ENCODE peak calls at places on chromosome 18, in seven cellular contexts. One of them, this sample, is unnamed.

GRCh38 chr18:8011906-8012305 is 444.8 kb downstream of the PTPRM start:
- DNase-seq in GM12865: no peak
- DNase-seq in fibroblast of lung: no peak
- DNase-seq in dorsolateral prefrontal cortex: no peak
- DNase-seq in heart right ventricle: no peak
- DNase-seq in body of pancreas: no peak
- DNase-seq in aorta: no peak
- DNase-seq in this sample: no peak

GRCh38 chr18:59923539-59924196 is 23.9 kb downstream of the PMAIP1 start:
- DNase-seq in GM12865: peak
- DNase-seq in fibroblast of lung: no peak
- DNase-seq in dorsolateral prefrontal cortex: no peak
- DNase-seq in heart right ventricle: no peak
- DNase-seq in body of pancreas: no peak
- DNase-seq in aorta: no peak
- DNase-seq in this sample: no peak

GRCh38 chr18:62044490-62045000 is 142.3 kb downstream of the PIGN start:
- DNase-seq in GM12865: no peak
- DNase-seq in fibroblast of lung: peak
- DNase-seq in dorsolateral prefrontal cortex: no peak
- DNase-seq in heart right ventricle: no peak
- DNase-seq in body of pancreas: no peak
- DNase-seq in aorta: no peak
- DNase-seq in this sample: no peak

GRCh38 chr18:78603102-78603501 is 376.5 kb upstream of the SALL3 start:
- DNase-seq in GM12865: no peak
- DNase-seq in fibroblast of lung: no peak
- DNase-seq in dorsolateral prefrontal cortex: no peak
- DNase-seq in heart right ventricle: no peak
- DNase-seq in body of pancreas: no peak
- DNase-seq in aorta: no peak
- DNase-seq in this sample: no peak

GRCh38 chr18:2823202-2823601 is 23.6 kb upstream of the EMILIN2 start:
- DNase-seq in GM12865: no peak
- DNase-seq in fibroblast of lung: no peak
- DNase-seq in dorsolateral prefrontal cortex: no peak
- DNase-seq in heart right ventricle: no peak
- DNase-seq in body of pancreas: no peak
- DNase-seq in aorta: no peak
- DNase-seq in this sample: no peak

GRCh38 chr18:78928076-78928475 is 51.5 kb upstream of the SALL3 start:
- DNase-seq in GM12865: no peak
- DNase-seq in fibroblast of lung: no peak
- DNase-seq in dorsolateral prefrontal cortex: no peak
- DNase-seq in heart right ventricle: no peak
- DNase-seq in body of pancreas: no peak
- DNase-seq in aorta: no peak
- DNase-seq in this sample: no peak

GRCh38 chr18:40004246-40004645 is 1950.8 kb upstream of the PIK3C3 start:
- DNase-seq in GM12865: no peak
- DNase-seq in fibroblast of lung: no peak
- DNase-seq in dorsolateral prefrontal cortex: no peak
- DNase-seq in heart right ventricle: no peak
- DNase-seq in body of pancreas: no peak
- DNase-seq in aorta: no peak
- DNase-seq in this sample: no peak

GRCh38 chr18:77061291-77061945 is 71.2 kb downstream of the MBP start:
- DNase-seq in GM12865: peak
- DNase-seq in fibroblast of lung: peak
- DNase-seq in dorsolateral prefrontal cortex: no peak
- DNase-seq in heart right ventricle: no peak
- DNase-seq in body of pancreas: no peak
- DNase-seq in aorta: no peak
- DNase-seq in this sample: peak

GRCh38 chr18:80246656-80247402 is 485 bp downstream of the PARD6G start:
- DNase-seq in GM12865: no peak
- DNase-seq in fibroblast of lung: peak
- DNase-seq in dorsolateral prefrontal cortex: no peak
- DNase-seq in heart right ventricle: peak
- DNase-seq in body of pancreas: peak
- DNase-seq in aorta: no peak
- DNase-seq in this sample: no peak

GRCh38 chr18:52409732-52410131 is 69.7 kb downstream of the DCC start:
- DNase-seq in GM12865: peak
- DNase-seq in fibroblast of lung: no peak
- DNase-seq in dorsolateral prefrontal cortex: no peak
- DNase-seq in heart right ventricle: no peak
- DNase-seq in body of pancreas: no peak
- DNase-seq in aorta: no peak
- DNase-seq in this sample: no peak

GRCh38 chr18:13427354-13427753 is 208.8 kb downstream of the LDLRAD4 start:
- DNase-seq in GM12865: no peak
- DNase-seq in fibroblast of lung: no peak
- DNase-seq in dorsolateral prefrontal cortex: no peak
- DNase-seq in heart right ventricle: no peak
- DNase-seq in body of pancreas: no peak
- DNase-seq in aorta: no peak
- DNase-seq in this sample: no peak

GRCh38 chr18:8426401-8426800 is 182.8 kb upstream of the RAB12 start:
- DNase-seq in GM12865: peak
- DNase-seq in fibroblast of lung: no peak
- DNase-seq in dorsolateral prefrontal cortex: no peak
- DNase-seq in heart right ventricle: no peak
- DNase-seq in body of pancreas: no peak
- DNase-seq in aorta: no peak
- DNase-seq in this sample: no peak

GRCh38 chr18:62523631-62524442 is 1.0 kb downstream of the ZCCHC2 start:
- DNase-seq in GM12865: peak
- DNase-seq in fibroblast of lung: peak
- DNase-seq in dorsolateral prefrontal cortex: peak
- DNase-seq in heart right ventricle: peak
- DNase-seq in body of pancreas: peak
- DNase-seq in aorta: peak
- DNase-seq in this sample: no peak

GRCh38 chr18:64164883-64165282 is 16.0 kb upstream of the LINC00305 start:
- DNase-seq in GM12865: no peak
- DNase-seq in fibroblast of lung: no peak
- DNase-seq in dorsolateral prefrontal cortex: no peak
- DNase-seq in heart right ventricle: no peak
- DNase-seq in body of pancreas: no peak
- DNase-seq in aorta: no peak
- DNase-seq in this sample: no peak

GRCh38 chr18:26649193-26649543 is 100.8 kb upstream of the KCTD1 start:
- DNase-seq in GM12865: no peak
- DNase-seq in fibroblast of lung: no peak
- DNase-seq in dorsolateral prefrontal cortex: no peak
- DNase-seq in heart right ventricle: no peak
- DNase-seq in body of pancreas: no peak
- DNase-seq in aorta: no peak
- DNase-seq in this sample: no peak

GRCh38 chr18:39604836-39605235 is 2039.2 kb upstream of the CELF4 start:
- DNase-seq in GM12865: no peak
- DNase-seq in fibroblast of lung: peak
- DNase-seq in dorsolateral prefrontal cortex: no peak
- DNase-seq in heart right ventricle: no peak
- DNase-seq in body of pancreas: no peak
- DNase-seq in aorta: no peak
- DNase-seq in this sample: no peak

GRCh38 chr18:22601481-22601880 is 183.8 kb upstream of the CTAGE1 start:
- DNase-seq in GM12865: no peak
- DNase-seq in fibroblast of lung: no peak
- DNase-seq in dorsolateral prefrontal cortex: no peak
- DNase-seq in heart right ventricle: no peak
- DNase-seq in body of pancreas: no peak
- DNase-seq in aorta: no peak
- DNase-seq in this sample: no peak

GRCh38 chr18:46276736-46277135 is 172.6 kb downstream of the HAUS1 start:
- DNase-seq in GM12865: no peak
- DNase-seq in fibroblast of lung: no peak
- DNase-seq in dorsolateral prefrontal cortex: no peak
- DNase-seq in heart right ventricle: no peak
- DNase-seq in body of pancreas: no peak
- DNase-seq in aorta: no peak
- DNase-seq in this sample: no peak

GRCh38 chr18:23284629-23285028 is 149.3 kb downstream of the CABLES1 start:
- DNase-seq in GM12865: no peak
- DNase-seq in fibroblast of lung: no peak
- DNase-seq in dorsolateral prefrontal cortex: no peak
- DNase-seq in heart right ventricle: no peak
- DNase-seq in body of pancreas: no peak
- DNase-seq in aorta: no peak
- DNase-seq in this sample: no peak

GRCh38 chr18:63963610-63964256 is 6.1 kb upstream of the SERPINB8 start:
- DNase-seq in GM12865: peak
- DNase-seq in fibroblast of lung: peak
- DNase-seq in dorsolateral prefrontal cortex: peak
- DNase-seq in heart right ventricle: no peak
- DNase-seq in body of pancreas: peak
- DNase-seq in aorta: no peak
- DNase-seq in this sample: peak

GRCh38 chr18:24731158-24731557 is 270.7 kb downstream of the HRH4 start:
- DNase-seq in GM12865: peak
- DNase-seq in fibroblast of lung: no peak
- DNase-seq in dorsolateral prefrontal cortex: no peak
- DNase-seq in heart right ventricle: no peak
- DNase-seq in body of pancreas: no peak
- DNase-seq in aorta: no peak
- DNase-seq in this sample: no peak
- H3K4me3 ChIP-seq in GM12865: no peak
- H3K4me3 ChIP-seq in fibroblast of lung: no peak
- H3K4me3 ChIP-seq in dorsolateral prefrontal cortex: no peak
- H3K4me3 ChIP-seq in heart right ventricle: no peak
- H3K4me3 ChIP-seq in body of pancreas: no peak
- H3K4me3 ChIP-seq in aorta: no peak
- H3K4me3 ChIP-seq in this sample: no peak

GRCh38 chr18:74488354-74488753 is 7.8 kb upstream of the CNDP2 start:
- DNase-seq in GM12865: no peak
- DNase-seq in fibroblast of lung: no peak
- DNase-seq in dorsolateral prefrontal cortex: no peak
- DNase-seq in heart right ventricle: no peak
- DNase-seq in body of pancreas: no peak
- DNase-seq in aorta: no peak
- DNase-seq in this sample: no peak
- H3K4me3 ChIP-seq in GM12865: no peak
- H3K4me3 ChIP-seq in fibroblast of lung: no peak
- H3K4me3 ChIP-seq in dorsolateral prefrontal cortex: no peak
- H3K4me3 ChIP-seq in heart right ventricle: no peak
- H3K4me3 ChIP-seq in body of pancreas: no peak
- H3K4me3 ChIP-seq in aorta: no peak
- H3K4me3 ChIP-seq in this sample: no peak

GRCh38 chr18:28123401-28124030 is 53.4 kb downstream of the CDH2 start:
- DNase-seq in GM12865: no peak
- DNase-seq in fibroblast of lung: no peak
- DNase-seq in dorsolateral prefrontal cortex: no peak
- DNase-seq in heart right ventricle: no peak
- DNase-seq in body of pancreas: no peak
- DNase-seq in aorta: no peak
- DNase-seq in this sample: no peak
- H3K4me3 ChIP-seq in GM12865: no peak
- H3K4me3 ChIP-seq in fibroblast of lung: no peak
- H3K4me3 ChIP-seq in dorsolateral prefrontal cortex: no peak
- H3K4me3 ChIP-seq in heart right ventricle: peak
- H3K4me3 ChIP-seq in body of pancreas: no peak
- H3K4me3 ChIP-seq in aorta: no peak
- H3K4me3 ChIP-seq in this sample: no peak

DNA sequence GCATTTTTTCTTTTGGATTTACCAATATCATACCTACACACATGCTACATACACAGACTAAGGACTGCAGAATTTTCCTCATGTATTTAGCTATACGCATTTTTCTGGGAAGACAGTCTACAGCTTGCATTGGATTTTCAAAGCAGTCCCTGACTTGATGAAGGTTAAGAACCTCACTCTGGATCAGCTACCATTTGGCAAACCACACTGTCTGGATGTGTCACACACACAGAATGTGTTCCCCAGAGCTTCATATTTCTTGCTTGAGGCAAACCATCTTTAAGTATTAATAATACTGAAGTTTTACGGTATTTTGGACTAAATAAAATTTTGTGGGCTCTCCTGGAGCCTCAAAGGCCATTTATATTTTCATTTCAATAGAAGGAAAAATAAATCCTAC is 102.3 kb downstream of the TCF4 start:
- DNase-seq in GM12865: no peak
- DNase-seq in fibroblast of lung: peak
- DNase-seq in dorsolateral prefrontal cortex: no peak
- DNase-seq in heart right ventricle: no peak
- DNase-seq in body of pancreas: no peak
- DNase-seq in aorta: no peak
- DNase-seq in this sample: no peak
- H3K4me3 ChIP-seq in GM12865: no peak
- H3K4me3 ChIP-seq in fibroblast of lung: no peak
- H3K4me3 ChIP-seq in dorsolateral prefrontal cortex: no peak
- H3K4me3 ChIP-seq in heart right ventricle: no peak
- H3K4me3 ChIP-seq in body of pancreas: no peak
- H3K4me3 ChIP-seq in aorta: no peak
- H3K4me3 ChIP-seq in this sample: no peak

GRCh38 chr18:58263055-58263732 is 219.2 kb downstream of the NEDD4L start:
- DNase-seq in GM12865: no peak
- DNase-seq in fibroblast of lung: peak
- DNase-seq in dorsolateral prefrontal cortex: no peak
- DNase-seq in heart right ventricle: no peak
- DNase-seq in body of pancreas: no peak
- DNase-seq in aorta: no peak
- DNase-seq in this sample: no peak
- H3K4me3 ChIP-seq in GM12865: no peak
- H3K4me3 ChIP-seq in fibroblast of lung: no peak
- H3K4me3 ChIP-seq in dorsolateral prefrontal cortex: no peak
- H3K4me3 ChIP-seq in heart right ventricle: no peak
- H3K4me3 ChIP-seq in body of pancreas: no peak
- H3K4me3 ChIP-seq in aorta: no peak
- H3K4me3 ChIP-seq in this sample: no peak

GRCh38 chr18:67359868-67360838 is 156.4 kb downstream of the DSEL start:
- DNase-seq in GM12865: peak
- DNase-seq in fibroblast of lung: peak
- DNase-seq in dorsolateral prefrontal cortex: peak
- DNase-seq in heart right ventricle: no peak
- DNase-seq in body of pancreas: peak
- DNase-seq in aorta: peak
- DNase-seq in this sample: peak
- H3K4me3 ChIP-seq in GM12865: no peak
- H3K4me3 ChIP-seq in fibroblast of lung: peak
- H3K4me3 ChIP-seq in dorsolateral prefrontal cortex: no peak
- H3K4me3 ChIP-seq in heart right ventricle: no peak
- H3K4me3 ChIP-seq in body of pancreas: no peak
- H3K4me3 ChIP-seq in aorta: no peak
- H3K4me3 ChIP-seq in this sample: peak